ENCODE peak calls at places on chromosomes 11 and 22, in nine cellular contexts. X is fibroblast of lung; H is pancreas; W is nephron progenitor cell; S is activated CD4-positive, alpha-beta T cell treated with anti-CD3 and anti-CD28 coated beads for 24 hours; Y is frontal cortex; N is sciatic nerve; B is activated B cell treated with CpG ODN at 0.5 μM for 24 hours; D is T-helper 2 cell. U is an unnamed sample.

GRCh38 chr11:82750643-82751139 is 17.0 kb upstream of the FAM181B start:
- DNase-seq in X (no peak), H (no peak), W (no peak), S (no peak), Y (no peak), N (no peak), B (no peak), D (peak; percentile 10), U (no peak)

GRCh38 chr11:118095967-118096367 is 9.2 kb upstream of the SMIM35 start:
- DNase-seq in X (no peak), H (no peak), W (no peak), S (no peak), Y (no peak), N (no peak), B (no peak), D (no peak), U (no peak)

GRCh38 chr11:27339940-27340339 is 23.1 kb downstream of the CCDC34 start:
- DNase-seq in X (no peak), H (no peak), W (no peak), S (no peak), Y (no peak), N (no peak), B (no peak), D (no peak), U (no peak)

GRCh38 chr22:41772645-41773044 is 27.8 kb upstream of the CCDC134 start:
- DNase-seq in X (no peak), H (no peak), W (no peak), S (no peak), Y (no peak), N (no peak), B (no peak), D (no peak), U (no peak)

GRCh38 chr22:25582946-25583345 is 18.5 kb downstream of the GRK3 start:
- DNase-seq in X (peak; percentile 19), H (no peak), W (no peak), S (no peak), Y (no peak), N (no peak), B (no peak), D (no peak), U (no peak)

GRCh38 chr11:118918686-118919280 is 6.9 kb downstream of the BCL9L start:
- DNase-seq in X (no peak), H (peak; percentile 38), W (no peak), S (no peak), Y (no peak), N (no peak), B (no peak), D (peak; percentile 40), U (no peak)

GRCh38 chr22:43811777-43812148 is 342 bp downstream of the EFCAB6 start:
- DNase-seq in X (peak; percentile 56), H (no peak), W (no peak), S (no peak), Y (no peak), N (no peak), B (no peak), D (no peak), U (no peak)

GRCh38 chr22:40261783-40262182 is 84.1 kb downstream of the TNRC6B start:
- DNase-seq in X (no peak), H (no peak), W (no peak), S (no peak), Y (no peak), N (no peak), B (no peak), D (no peak), U (no peak)

GRCh38 chr22:50057868-50058311 is at the start of gene TTLL8:
- DNase-seq in X (no peak), H (no peak), W (peak; percentile 33), S (no peak), Y (no peak), N (no peak), B (no peak), D (no peak), U (no peak)

GRCh38 chr22:33785283-33785991 is 134.8 kb downstream of the LARGE1 start:
- DNase-seq in X (peak; percentile 46), H (no peak), W (no peak), S (no peak), Y (no peak), N (no peak), B (no peak), D (no peak), U (no peak)

GRCh38 chr11:33383075-33383919 is 126.1 kb downstream of the HIPK3 start:
- DNase-seq in X (no peak), H (no peak), W (no peak), S (no peak), Y (no peak), N (no peak), B (no peak), D (no peak), U (no peak)

GRCh38 chr11:45224766-45225165 is 61.4 kb downstream of the SYT13 start:
- DNase-seq in X (no peak), H (no peak), W (no peak), S (no peak), Y (no peak), N (no peak), B (no peak), D (no peak), U (no peak)

GRCh38 chr11:40328890-40329617 is 1130.4 kb downstream of the LRRC4C start:
- DNase-seq in X (peak; percentile 100), H (peak; percentile 76), W (no peak), S (no peak), Y (no peak), N (no peak), B (no peak), D (peak; percentile 2), U (no peak)

GRCh38 chr11:73100578-73100977 is 41.5 kb downstream of the FCHSD2 start:
- DNase-seq in X (no peak), H (no peak), W (no peak), S (no peak), Y (no peak), N (no peak), B (no peak), D (no peak), U (no peak)

GRCh38 chr11:63567044-63567840 is 4.1 kb upstream of the PLAAT2 start:
- DNase-seq in X (peak; percentile 81), H (no peak), W (no peak), S (peak; percentile 44), Y (no peak), N (no peak), B (peak; percentile 44), D (peak; percentile 91), U (no peak)

GRCh38 chr22:31399211-31400022 is at the start of gene DRG1:
- DNase-seq in X (peak; percentile 96), H (peak; percentile 97), W (peak; percentile 98), S (peak; percentile 97), Y (peak; percentile 93), N (peak; percentile 99), B (peak; percentile 97), D (peak; percentile 96), U (peak; percentile 97)

GRCh38 chr22:42294034-42294985 is 23.9 kb upstream of the TCF20 start:
- DNase-seq in X (peak; percentile 47), H (peak; percentile 60), W (peak; percentile 91), S (no peak), Y (peak; percentile 54), N (no peak), B (no peak), D (peak; percentile 23), U (no peak)

GRCh38 chr11:45803981-45804805 is 756 bp upstream of the SLC35C1 start:
- DNase-seq in X (peak; percentile 55), H (peak; percentile 82), W (peak; percentile 74), S (peak; percentile 35), Y (peak; percentile 57), N (peak; percentile 88), B (peak; percentile 70), D (peak; percentile 62), U (peak; percentile 18)

GRCh38 chr11:109547356-109548027 is 125.5 kb downstream of the C11orf87 start:
- DNase-seq in X (peak; percentile 63), H (no peak), W (no peak), S (no peak), Y (no peak), N (no peak), B (no peak), D (no peak), U (no peak)

GRCh38 chr11:16572946-16573345 is 165.5 kb upstream of the C11orf58 start:
- DNase-seq in X (no peak), H (no peak), W (no peak), S (no peak), Y (no peak), N (no peak), B (no peak), D (no peak), U (no peak)